ENCODE peak calls at places on chromosomes 7 and 10, in nine cellular contexts. S, Z, R, U, K, Q, P, E and W are unnamed samples.
A peak's percentile ranks its signal among the peaks of the same experiment; 100 is the strongest.

GRCh38 chr10:101597036-101597435 is 8.9 kb downstream of the DPCD start:
- DNase-seq in S (no peak), Z (no peak), R (no peak), U (no peak), K (no peak), Q (peak; percentile 76), P (no peak), E (no peak), W (no peak)

GRCh38 chr10:17669185-17669872 is 25.4 kb downstream of the STAM start:
- DNase-seq in S (no peak), Z (no peak), R (no peak), U (peak; percentile 38), K (no peak), Q (no peak), P (no peak), E (no peak), W (no peak)

GRCh38 chr7:47901542-47901941 is 46.7 kb downstream of the PKD1L1 start:
- DNase-seq in S (no peak), Z (peak; percentile 42), R (peak; percentile 62), U (peak; percentile 33), K (peak; percentile 42), Q (peak; percentile 41), P (no peak), E (no peak), W (no peak)

GRCh38 chr7:45230611-45231165 is 73.1 kb downstream of the RAMP3 start:
- DNase-seq in S (no peak), Z (no peak), R (no peak), U (no peak), K (no peak), Q (no peak), P (no peak), E (no peak), W (no peak)

GRCh38 chr7:26375604-26376207 is 84.0 kb downstream of the SNX10 start:
- DNase-seq in S (no peak), Z (no peak), R (no peak), U (no peak), K (no peak), Q (peak; percentile 4), P (no peak), E (no peak), W (no peak)

GRCh38 chr10:31940839-31941653 is 12.4 kb upstream of the ARHGAP12 start:
- DNase-seq in S (no peak), Z (peak; percentile 91), R (peak; percentile 98), U (peak; percentile 94), K (peak; percentile 94), Q (no peak), P (peak; percentile 28), E (peak; percentile 49), W (peak; percentile 89)

GRCh38 chr7:66894463-66895080 is 26.5 kb upstream of the TMEM248 start:
- DNase-seq in S (no peak), Z (peak; percentile 79), R (no peak), U (peak; percentile 9), K (peak; percentile 65), Q (peak; percentile 77), P (no peak), E (no peak), W (peak; percentile 40)

GRCh38 chr7:150937848-150938561 is 40.1 kb downstream of the KCNH2 start:
- DNase-seq in S (no peak), Z (peak; percentile 36), R (peak; percentile 80), U (peak; percentile 17), K (no peak), Q (peak; percentile 61), P (no peak), E (no peak), W (peak; percentile 43)

GRCh38 chr10:48550071-48550691 is 54.7 kb downstream of the ARHGAP22 start:
- DNase-seq in S (no peak), Z (no peak), R (no peak), U (no peak), K (no peak), Q (no peak), P (no peak), E (no peak), W (no peak)

GRCh38 chr7:120941064-120941463 is 9.5 kb upstream of the ING3 start:
- DNase-seq in S (no peak), Z (peak; percentile 31), R (peak; percentile 50), U (no peak), K (no peak), Q (no peak), P (no peak), E (no peak), W (peak; percentile 16)

GRCh38 chr7:35691827-35692307 is 3.1 kb downstream of the HERPUD2 start:
- DNase-seq in S (no peak), Z (peak; percentile 22), R (peak; percentile 7), U (no peak), K (no peak), Q (no peak), P (no peak), E (no peak), W (no peak)

GRCh38 chr10:49008056-49008455 is 68.4 kb upstream of the LRRC18 start:
- DNase-seq in S (no peak), Z (no peak), R (no peak), U (no peak), K (no peak), Q (no peak), P (no peak), E (no peak), W (no peak)

GRCh38 chr7:94779070-94779469 is 123.1 kb upstream of the SGCE start:
- DNase-seq in S (no peak), Z (peak; percentile 15), R (no peak), U (no peak), K (no peak), Q (no peak), P (no peak), E (no peak), W (no peak)

GRCh38 chr10:121662945-121663917 is 65.0 kb upstream of the FGFR2 start:
- DNase-seq in S (no peak), Z (no peak), R (no peak), U (no peak), K (no peak), Q (peak; percentile 68), P (no peak), E (no peak), W (no peak)
- TF ChIP-seq CTCF in S (no peak), Z (peak; percentile 21), R (peak; percentile 46), U (peak; percentile 7), K (peak; percentile 26), Q (peak; percentile 72), P (no peak), E (no peak), W (no peak)

GRCh38 chr10:12635127-12635541 is 285.8 kb downstream of the CAMK1D start:
- DNase-seq in S (no peak), Z (peak; percentile 72), R (peak; percentile 62), U (no peak), K (peak; percentile 30), Q (no peak), P (no peak), E (no peak), W (no peak)

GRCh38 chr10:12631787-12632562 is 282.6 kb downstream of the CAMK1D start:
- DNase-seq in S (no peak), Z (no peak), R (peak; percentile 55), U (no peak), K (no peak), Q (no peak), P (peak; percentile 41), E (no peak), W (no peak)

GRCh38 chr10:12636585-12636984 is 287.2 kb downstream of the CAMK1D start:
- DNase-seq in S (no peak), Z (no peak), R (no peak), U (no peak), K (no peak), Q (no peak), P (no peak), E (no peak), W (no peak)

GRCh38 chr10:12633776-12634390 is 284.5 kb downstream of the CAMK1D start:
- DNase-seq in S (no peak), Z (no peak), R (no peak), U (no peak), K (no peak), Q (peak; percentile 17), P (no peak), E (no peak), W (no peak)

DNA sequence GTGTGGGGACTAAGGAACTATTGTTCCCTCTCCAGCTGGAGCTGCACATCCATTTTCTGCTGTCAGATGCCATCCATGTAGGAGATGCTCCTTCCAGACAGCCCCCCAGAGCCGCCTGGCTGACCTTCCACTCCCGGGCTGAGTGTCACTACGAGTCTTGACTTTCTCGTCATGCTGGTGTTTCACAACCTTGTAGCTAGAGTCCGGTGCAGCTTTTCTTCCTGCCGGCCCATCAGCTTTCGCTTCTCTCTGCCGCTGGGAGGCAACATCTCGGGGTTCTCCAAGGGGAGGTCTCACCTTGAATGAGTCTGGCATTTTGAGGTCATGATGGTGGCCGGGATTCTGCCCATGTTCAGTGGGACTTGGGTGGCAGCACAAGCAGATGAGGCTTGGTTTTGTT is 285.2 kb downstream of the CAMK1D start:
- DNase-seq in S (no peak), Z (no peak), R (no peak), U (no peak), K (no peak), Q (peak; percentile 34), P (no peak), E (no peak), W (no peak)
- H3K4me3 ChIP-seq in S (no peak overlapping the region), Z (no peak overlapping the region), R (no peak overlapping the region), U (no peak overlapping the region), K (no peak overlapping the region), Q (no peak overlapping the region), P (no peak overlapping the region), E (no peak overlapping the region), W (no peak overlapping the region)

DNA sequence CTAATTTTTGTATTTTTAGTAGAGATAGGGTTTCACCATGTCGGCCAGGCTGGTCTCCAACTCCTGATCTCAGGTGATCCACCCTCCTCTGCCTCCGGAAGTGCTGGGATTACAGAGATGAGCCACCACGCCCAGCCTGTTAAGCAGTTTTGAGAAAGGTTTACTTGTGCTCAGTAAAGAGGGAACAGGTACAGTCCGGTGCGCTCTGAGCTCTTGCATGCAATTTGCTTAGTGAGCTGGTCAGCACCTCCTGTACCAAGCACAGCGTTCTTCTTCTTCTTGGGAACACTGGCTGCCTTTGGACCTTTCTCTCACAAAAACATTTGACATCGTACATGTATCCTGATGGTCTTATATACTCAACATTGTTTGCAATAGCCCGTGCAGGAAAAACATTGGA is 118.3 kb downstream of the AKR1D1 start:
- DNase-seq in S (no peak), Z (no peak), R (no peak), U (no peak), K (no peak), Q (no peak), P (peak; percentile 68), E (no peak), W (no peak)
- TF ChIP-seq CTCF in S (no peak), Z (no peak), R (no peak), U (no peak), K (no peak), Q (no peak), P (no peak), E (no peak), W (no peak)

GRCh38 chr7:80230327-80230726 is 95.7 kb downstream of the GNAI1 start:
- DNase-seq in S (no peak), Z (no peak), R (peak; percentile 3), U (peak; percentile 17), K (no peak), Q (no peak), P (no peak), E (no peak), W (no peak)

GRCh38 chr7:80220022-80220421 is 85.4 kb downstream of the GNAI1 start:
- DNase-seq in S (no peak), Z (no peak), R (no peak), U (no peak), K (no peak), Q (no peak), P (no peak), E (no peak), W (no peak)

GRCh38 chr7:80224416-80224815 is 89.8 kb downstream of the GNAI1 start:
- DNase-seq in S (no peak), Z (no peak), R (no peak), U (no peak), K (no peak), Q (no peak), P (no peak), E (no peak), W (no peak)

GRCh38 chr7:80225361-80225760 is 90.7 kb downstream of the GNAI1 start:
- DNase-seq in S (no peak), Z (no peak), R (no peak), U (peak; percentile 46), K (no peak), Q (no peak), P (no peak), E (no peak), W (peak; percentile 49)
- H3K4me3 ChIP-seq in S (no peak overlapping the region), Z (no peak overlapping the region), R (no peak overlapping the region), U (no peak overlapping the region), K (no peak overlapping the region), Q (no peak overlapping the region), P (no peak overlapping the region), E (no peak overlapping the region), W (no peak overlapping the region)